ENCODE peak calls at places on chromosomes 2 and 18, in nine cellular contexts. W is sigmoid colon; D is heart right ventricle; S is coronary artery; F is CD8-positive, alpha-beta T cell; U is AG04450; J is hepatocyte; I is stomach; N is ovary. B is an unnamed sample.
A peak's percentile ranks its signal among the peaks of the same experiment; 100 is the strongest.

GRCh38 chr2:240326246-240326645 is 109.2 kb upstream of the GPC1 start:
- DNase-seq in W (no peak), D (no peak), S (peak; percentile 12), F (no peak), U (no peak), J (no peak), I (no peak), N (no peak), B (no peak)

GRCh38 chr2:207241198-207241597 is 75.5 kb upstream of the KLF7 start:
- DNase-seq in W (no peak), D (no peak), S (no peak), F (no peak), U (no peak), J (no peak), I (no peak), N (no peak), B (no peak)

GRCh38 chr2:27205206-27205605 is 6.6 kb upstream of the ATRAID start:
- DNase-seq in W (peak; percentile 37), D (no peak), S (no peak), F (no peak), U (no peak), J (no peak), I (no peak), N (peak; percentile 54), B (no peak)

GRCh38 chr18:21593540-21594257 is 6.8 kb downstream of the ESCO1 start:
- DNase-seq in W (no peak), D (no peak), S (no peak), F (no peak), U (no peak), J (no peak), I (no peak), N (no peak), B (no peak)

GRCh38 chr2:181183878-181184553 is 203.6 kb downstream of the UBE2E3 start:
- DNase-seq in W (no peak), D (no peak), S (no peak), F (no peak), U (no peak), J (no peak), I (no peak), N (no peak), B (no peak)

GRCh38 chr2:217593732-217594131 is 409.1 kb downstream of the TNS1 start:
- DNase-seq in W (no peak), D (no peak), S (no peak), F (no peak), U (no peak), J (no peak), I (no peak), N (no peak), B (no peak)

GRCh38 chr2:130307850-130308249 is 34.8 kb upstream of the IMP4 start:
- DNase-seq in W (no peak), D (no peak), S (no peak), F (no peak), U (no peak), J (no peak), I (no peak), N (no peak), B (no peak)

GRCh38 chr2:189109921-189110397 is 69.6 kb downstream of the COL5A2 start:
- DNase-seq in W (no peak), D (no peak), S (no peak), F (no peak), U (no peak), J (no peak), I (no peak), N (no peak), B (no peak)

GRCh38 chr2:218569038-218569431 is 396 bp downstream of the CNOT9 start:
- DNase-seq in W (peak; percentile 78), D (no peak), S (peak; percentile 78), F (no peak), U (peak; percentile 37), J (peak; percentile 78), I (peak; percentile 40), N (no peak), B (peak; percentile 61)

GRCh38 chr18:79260510-79260909 is 135.2 kb upstream of the NFATC1 start:
- DNase-seq in W (no peak), D (no peak), S (no peak), F (no peak), U (no peak), J (no peak), I (no peak), N (no peak), B (no peak)

GRCh38 chr2:216412022-216412999 is at the start of gene SMARCAL1:
- DNase-seq in W (peak; percentile 99), D (peak; percentile 100), S (peak; percentile 99), F (peak; percentile 98), U (peak; percentile 93), J (peak; percentile 98), I (peak; percentile 99), N (peak; percentile 99), B (peak; percentile 99)

GRCh38 chr2:98121149-98121548 is 34.2 kb downstream of the VWA3B start:
- DNase-seq in W (no peak), D (no peak), S (no peak), F (no peak), U (no peak), J (no peak), I (no peak), N (no peak), B (no peak)

GRCh38 chr2:9843229-9844035 is at the start of gene TAF1B:
- DNase-seq in W (peak; percentile 88), D (peak; percentile 84), S (peak; percentile 89), F (peak; percentile 89), U (peak; percentile 75), J (peak; percentile 96), I (peak; percentile 81), N (peak; percentile 89), B (peak; percentile 82)

GRCh38 chr2:231891514-231891905 is 34.7 kb downstream of the NPPC start:
- DNase-seq in W (no peak), D (no peak), S (no peak), F (no peak), U (no peak), J (no peak), I (no peak), N (no peak), B (no peak)

GRCh38 chr2:155382781-155383180 is 684.3 kb downstream of the KCNJ3 start:
- DNase-seq in W (no peak), D (no peak), S (no peak), F (no peak), U (no peak), J (peak; percentile 5), I (no peak), N (no peak), B (no peak)

GRCh38 chr2:241810304-241811208 is 1.6 kb downstream of the NEU4 start:
- DNase-seq in W (peak; percentile 59), D (peak; percentile 35), S (peak; percentile 45), F (no peak), U (no peak), J (no peak), I (no peak), N (no peak), B (peak; percentile 58)

GRCh38 chr2:42117182-42117579 is 52.0 kb upstream of the EML4 start:
- DNase-seq in W (no peak), D (no peak), S (no peak), F (no peak), U (no peak), J (no peak), I (no peak), N (no peak), B (no peak)

GRCh38 chr2:239805414-239805813 is 219.7 kb downstream of the NDUFA10 start:
- DNase-seq in W (peak; percentile 37), D (no peak), S (peak; percentile 26), F (peak; percentile 7), U (no peak), J (no peak), I (peak; percentile 8), N (peak; percentile 1), B (no peak)

GRCh38 chr2:98759338-98759737 is 28.4 kb upstream of the MGAT4A start:
- DNase-seq in W (no peak), D (no peak), S (no peak), F (no peak), U (no peak), J (no peak), I (no peak), N (no peak), B (no peak)

GRCh38 chr18:72808688-72809087 is 59.1 kb downstream of the NETO1 start:
- DNase-seq in W (no peak), D (peak; percentile 58), S (no peak), F (no peak), U (no peak), J (no peak), I (no peak), N (no peak), B (no peak)
- TF ChIP-seq CTCF in W (no peak), D (no peak), S (no peak), F (no peak), U (no peak), J (no peak), I (no peak), N (no peak), B (no peak)

DNA sequence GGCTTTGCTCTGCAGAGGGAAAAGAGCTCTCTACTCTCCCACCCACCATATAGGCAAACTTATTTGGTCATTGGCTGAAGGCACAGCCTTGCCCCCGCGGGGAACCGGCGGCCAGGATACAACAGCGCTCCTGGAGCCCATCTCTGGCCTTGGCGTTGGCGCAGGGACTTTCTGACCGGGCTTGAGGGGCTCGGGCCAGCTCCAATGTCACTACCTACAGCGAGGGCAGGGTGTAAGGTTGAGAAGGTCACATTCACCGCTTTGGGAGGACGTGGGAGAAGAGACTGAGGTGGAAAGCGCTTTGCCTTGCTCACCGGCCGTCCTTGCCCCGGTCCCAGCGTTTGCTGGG is 2.2 kb downstream of the ONECUT2 start:
- DNase-seq in W (no peak), D (no peak), S (no peak), F (no peak), U (no peak), J (no peak), I (no peak), N (no peak), B (no peak)
- H3K27ac ChIP-seq in W (no peak overlapping the region), D (no peak overlapping the region), S (no peak overlapping the region), F (no peak overlapping the region), U (no peak overlapping the region), J (no peak overlapping the region), I (no peak overlapping the region), N (no peak overlapping the region), B (no peak overlapping the region)

DNA sequence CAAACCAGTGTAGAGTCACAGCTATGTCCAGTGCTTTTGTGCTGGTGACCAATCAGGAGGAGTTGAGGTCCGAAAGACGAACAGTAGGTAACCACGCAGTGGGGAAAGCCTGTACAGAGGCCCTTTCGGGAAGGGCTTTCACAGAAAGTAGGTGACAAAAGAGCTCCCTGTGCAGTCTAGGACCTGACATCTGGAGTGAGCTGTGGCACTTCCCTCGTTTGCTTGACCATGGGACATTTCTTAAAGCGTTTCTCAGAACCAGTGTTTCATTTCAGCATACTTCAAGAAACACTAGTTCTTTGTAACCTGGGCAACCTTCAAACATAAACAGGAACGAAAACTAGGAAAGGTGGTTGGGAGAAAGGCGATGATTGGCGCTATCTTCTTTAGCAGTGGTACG is 55.7 kb upstream of the ITM2C start:
- DNase-seq in W (no peak), D (no peak), S (no peak), F (no peak), U (no peak), J (no peak), I (no peak), N (no peak), B (no peak)
- TF ChIP-seq CTCF in W (no peak), D (no peak), S (no peak), F (no peak), U (no peak), J (no peak), I (no peak), N (no peak), B (no peak)

DNA sequence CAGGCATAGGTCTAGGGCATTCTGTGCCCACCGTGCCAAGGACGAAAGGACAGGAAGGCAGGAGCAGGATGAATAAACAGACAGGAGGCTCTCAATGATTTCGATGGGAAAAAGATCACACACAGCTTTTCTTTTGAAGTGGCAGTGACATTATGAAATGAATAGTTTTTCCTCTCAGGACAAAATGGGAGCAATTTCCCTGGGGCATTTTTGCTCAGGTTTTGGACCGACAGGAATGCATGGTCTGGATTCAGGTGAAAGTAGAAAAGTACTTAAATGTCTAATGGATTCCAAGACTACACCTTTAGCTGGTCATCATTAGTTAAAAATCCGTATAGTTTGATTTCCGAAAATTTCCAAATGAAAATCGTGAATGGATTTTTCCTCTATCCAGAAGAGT is 68.7 kb upstream of the STAM2 start:
- DNase-seq in W (no peak), D (no peak), S (no peak), F (no peak), U (no peak), J (no peak), I (no peak), N (no peak), B (no peak)
- H3K27ac ChIP-seq in W (no peak overlapping the region), D (no peak overlapping the region), S (no peak overlapping the region), F (no peak overlapping the region), U (no peak overlapping the region), J (no peak overlapping the region), I (no peak overlapping the region), N (no peak overlapping the region), B (no peak overlapping the region)